ENCODE peak calls at places on chromosome 17, in six cellular contexts. C, T, W, H, X and L are unnamed samples.

GRCh38 chr17:2901582-2901981 is 105.3 kb downstream of the RAP1GAP2 start:
- DNase-seq in C (no peak), X (no peak), H (no peak), W (no peak), T (no peak), L (no peak)

GRCh38 chr17:36149296-36149820 is 27.1 kb downstream of the TBC1D3B start:
- DNase-seq in H (peak; percentile 6), C (peak; percentile 33), X (no peak), W (no peak), T (no peak), L (no peak)

GRCh38 chr17:62083651-62084050 is 18.6 kb upstream of the MED13 start:
- DNase-seq in X (peak; percentile 93), H (no peak), W (no peak), C (no peak), T (no peak), L (no peak)

GRCh38 chr17:78671607-78672404 is 94.6 kb upstream of the DNAH17 start:
- DNase-seq in W (no peak), H (peak; percentile 67), C (peak; percentile 78), X (peak; percentile 79), T (no peak), L (no peak)

GRCh38 chr17:38705803-38706624 is 941 bp downstream of the MLLT6 start:
- DNase-seq in T (peak; percentile 80), H (peak; percentile 36), X (no peak), W (no peak), C (no peak), L (peak; percentile 41)

GRCh38 chr17:41324180-41325075 is 8.9 kb upstream of the KRTAP17-1 start:
- DNase-seq in H (no peak), C (peak; percentile 8), T (peak; percentile 83), X (no peak), W (peak; percentile 10), L (peak; percentile 12)

GRCh38 chr17:8949061-8949622 is 16.4 kb downstream of the PIK3R5 start:
- DNase-seq in C (no peak), X (no peak), W (no peak), T (no peak), H (no peak), L (no peak)

GRCh38 chr17:62652251-62653001 is 25.0 kb downstream of the MRC2 start:
- DNase-seq in W (no peak), T (no peak), H (peak; percentile 89), C (peak; percentile 75), X (no peak), L (peak; percentile 35)

GRCh38 chr17:6577686-6578263 is 21.4 kb upstream of the PITPNM3 start:
- DNase-seq in X (peak; percentile 75), W (no peak), H (no peak), C (no peak), T (no peak), L (no peak)

GRCh38 chr17:31093866-31094599 is 744 bp upstream of the NF1 start:
- DNase-seq in H (no peak), C (no peak), W (no peak), T (no peak), X (no peak), L (no peak)

GRCh38 chr17:65902831-65903549 is 288.9 kb downstream of the CEP112 start:
- DNase-seq in H (no peak), T (peak; percentile 55), C (no peak), W (no peak), X (no peak), L (no peak)

GRCh38 chr17:63780928-63781327 is 7.0 kb downstream of the DDX42 start:
- DNase-seq in X (no peak), T (no peak), W (no peak), H (no peak), C (no peak), L (no peak)

GRCh38 chr17:8480011-8480976 is 44.6 kb downstream of the NDEL1 start:
- DNase-seq in C (no peak), H (no peak), X (no peak), W (no peak), T (peak; percentile 31), L (no peak)

GRCh38 chr17:19247423-19247822 is 10.3 kb downstream of the EPN2 start:
- DNase-seq in C (no peak), X (no peak), T (no peak), W (no peak), H (no peak), L (no peak)

GRCh38 chr17:65366102-65366844 is 195.2 kb downstream of the AXIN2 start:
- DNase-seq in T (no peak), C (no peak), X (no peak), H (no peak), W (no peak), L (no peak)

GRCh38 chr17:19237389-19238166 is 412 bp downstream of the EPN2 start:
- DNase-seq in H (peak; percentile 52), C (no peak), X (no peak), T (peak; percentile 61), W (no peak), L (peak; percentile 45)

GRCh38 chr17:19336938-19337711 is 25.4 kb downstream of the B9D1 start:
- DNase-seq in T (peak; percentile 88), W (no peak), C (no peak), X (no peak), H (peak; percentile 28), L (no peak)

GRCh38 chr17:65559802-65560627 is 1.4 kb downstream of the AXIN2 start:
- DNase-seq in C (no peak), T (peak; percentile 74), W (no peak), X (no peak), H (no peak), L (no peak)

GRCh38 chr17:42010898-42011516 is 6.2 kb downstream of the DNAJC7 start:
- DNase-seq in H (peak; percentile 45), T (peak; percentile 45), W (no peak), C (peak; percentile 22), X (peak; percentile 16), L (no peak)

GRCh38 chr17:43709210-43709609 is 47.5 kb upstream of the MEOX1 start:
- DNase-seq in W (no peak), X (no peak), C (no peak), T (no peak), H (no peak), L (no peak)

GRCh38 chr17:43832976-43833829 is at the start of gene MPP3:
- DNase-seq in W (no peak), H (peak; percentile 70), T (peak; percentile 68), X (peak; percentile 64), C (peak; percentile 59), L (peak; percentile 63)

GRCh38 chr17:8029121-8029520 is 9.7 kb upstream of the ALOX15B start:
- DNase-seq in C (peak; percentile 20), W (no peak), X (peak; percentile 86), T (no peak), H (no peak), L (no peak)

GRCh38 chr17:44578947-44579346 is 21.7 kb downstream of the FZD2 start:
- DNase-seq in X (no peak), W (no peak), T (no peak), C (no peak), H (no peak), L (no peak)

GRCh38 chr17:78924481-78925151 is 571 bp downstream of the TIMP2 start:
- DNase-seq in X (no peak), T (peak; percentile 73), W (no peak), H (no peak), C (no peak), L (no peak)

GRCh38 chr17:35491417-35491816 is 42.9 kb upstream of the SLFN13 start:
- DNase-seq in T (no peak), H (no peak), C (no peak), X (no peak), W (no peak), L (no peak)

GRCh38 chr17:31699281-31699680 is 159.8 kb downstream of the COPRS start:
- DNase-seq in W (no peak), C (peak; percentile 37), H (no peak), X (peak; percentile 86), T (no peak), L (no peak)

GRCh38 chr17:51430581-51430980 is 170.2 kb downstream of the UTP18 start:
- DNase-seq in C (no peak), H (no peak), T (no peak), W (no peak), X (no peak), L (no peak)

GRCh38 chr17:50208611-50209061 is 7.2 kb upstream of the COL1A1 start:
- DNase-seq in T (no peak), W (no peak), H (peak; percentile 25), C (no peak), X (no peak), L (no peak)
- H2BK5ac ChIP-seq in T (no peak overlapping the region), W (peak overlapping the region; percentile 96), H (peak overlapping the region; percentile 71), C (peak overlapping the region; percentile 91), X (peak overlapping the region; percentile 86), L (peak overlapping the region; percentile 1)

DNA sequence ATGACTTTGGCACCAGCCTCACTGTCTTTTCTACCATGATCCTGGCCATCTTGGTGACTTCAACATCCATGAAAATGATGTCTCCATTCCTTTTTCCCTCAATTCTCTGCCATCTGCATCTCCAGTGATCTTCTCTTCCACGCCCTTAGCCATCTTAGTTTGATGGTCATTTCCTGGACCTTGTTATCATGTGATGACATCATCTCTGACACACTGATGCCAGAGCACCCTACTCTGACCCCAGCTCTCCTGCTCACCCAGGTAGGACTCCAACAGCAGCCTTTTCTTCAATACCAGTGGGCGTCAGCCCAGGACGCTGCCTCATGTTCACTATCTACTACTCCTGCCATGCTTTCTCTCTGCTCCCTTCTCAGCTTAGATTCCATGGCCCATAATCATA is 83.2 kb downstream of the ZZEF1 start:
- DNase-seq in W (no peak), T (no peak), X (no peak), H (no peak), C (no peak), L (no peak)
- H4K91ac ChIP-seq in W (no peak overlapping the region), T (no peak overlapping the region), X (no peak overlapping the region), H (no peak overlapping the region), C (no peak overlapping the region), L (no peak overlapping the region)

GRCh38 chr17:10125761-10126553 is 72.4 kb downstream of the GAS7 start:
- DNase-seq in W (no peak), X (no peak), H (peak; percentile 94), C (peak; percentile 49), T (no peak), L (no peak)
- H2AK5ac ChIP-seq in W (peak overlapping the region; percentile 90), X (no peak overlapping the region), H (no peak overlapping the region), C (peak overlapping the region; percentile 99), T (no peak overlapping the region), L (no peak overlapping the region)

GRCh38 chr17:76599699-76600460 is 14.2 kb upstream of the ST6GALNAC2 start:
- DNase-seq in X (no peak), C (peak; percentile 18), H (no peak), W (no peak), T (no peak), L (no peak)

GRCh38 chr17:76598004-76598439 is 12.4 kb upstream of the ST6GALNAC2 start:
- DNase-seq in C (no peak), H (no peak), T (no peak), W (no peak), X (no peak), L (no peak)

GRCh38 chr17:76597156-76598003 is 11.7 kb upstream of the ST6GALNAC2 start:
- DNase-seq in W (no peak), H (no peak), T (no peak), X (peak; percentile 61), C (no peak), L (no peak)

DNA sequence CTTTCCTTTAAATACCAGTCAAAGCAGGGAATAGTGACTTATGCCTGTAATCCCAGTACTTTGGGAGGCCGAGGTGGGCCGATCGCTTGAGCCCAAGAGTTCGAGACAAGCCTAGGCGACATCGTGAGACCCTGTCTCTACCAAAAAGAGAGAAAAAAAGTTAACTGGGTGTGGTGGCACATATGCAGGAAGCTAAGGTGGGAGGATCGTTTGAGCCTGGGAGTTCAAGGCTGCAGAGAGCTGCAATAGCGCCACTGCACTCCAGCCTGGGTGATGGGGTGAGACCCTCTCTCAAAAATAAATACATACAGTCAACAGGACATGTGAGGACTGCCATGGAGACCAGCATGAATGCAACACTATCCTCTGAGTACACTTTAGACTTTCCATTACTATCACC is 15.4 kb upstream of the ST6GALNAC2 start:
- DNase-seq in T (no peak), H (no peak), C (no peak), X (no peak), W (no peak), L (no peak)
- H2BK5ac ChIP-seq in T (peak overlapping the region; percentile 26), H (no peak overlapping the region), C (no peak overlapping the region), X (peak overlapping the region; percentile 57), W (no peak overlapping the region), L (no peak overlapping the region)